ENCODE peak calls at places on chromosomes 2 and 18, in seven cellular contexts. E, X, A, K, D, G and Y are unnamed samples.

GRCh38 chr2:159922563-159922962 is 124.6 kb upstream of the CD302 start:
- DNase-seq in G (no peak), D (no peak), E (no peak), X (no peak), A (no peak), K (no peak), Y (no peak)

GRCh38 chr2:168494190-168494711 is 38.2 kb downstream of the CERS6 start:
- DNase-seq in D (no peak), K (no peak), A (no peak), E (peak), G (peak), X (no peak), Y (no peak)

GRCh38 chr2:201775326-201775725 is 5.4 kb downstream of the ALS2 start:
- DNase-seq in A (no peak), G (no peak), X (no peak), D (no peak), K (no peak), E (no peak), Y (no peak)

GRCh38 chr2:26681656-26682055 is 10.9 kb upstream of the KCNK3 start:
- DNase-seq in D (no peak), E (no peak), X (no peak), G (no peak), K (no peak), A (no peak), Y (no peak)

GRCh38 chr2:201344663-201345366 is 12.3 kb downstream of the FLACC1 start:
- DNase-seq in D (no peak), X (peak), K (no peak), G (no peak), E (peak), A (no peak), Y (no peak)

GRCh38 chr2:26011990-26012856 is 21.7 kb upstream of the RAB10 start:
- DNase-seq in G (peak), E (peak), D (peak), A (peak), K (no peak), X (no peak), Y (peak)

GRCh38 chr18:7325126-7325430 is 94.2 kb downstream of the LRRC30 start:
- DNase-seq in D (no peak), A (no peak), X (no peak), E (no peak), G (no peak), K (no peak), Y (no peak)

GRCh38 chr2:64832926-64833325 is 156.3 kb upstream of the SLC1A4 start:
- DNase-seq in K (no peak), X (no peak), E (no peak), G (no peak), A (no peak), D (no peak), Y (no peak)

GRCh38 chr2:48829569-48829968 is 74.0 kb upstream of the LHCGR start:
- DNase-seq in G (no peak), E (no peak), X (no peak), A (no peak), K (no peak), D (no peak), Y (no peak)

GRCh38 chr18:78309945-78310344 is 669.7 kb upstream of the SALL3 start:
- DNase-seq in X (no peak), D (no peak), E (peak), K (no peak), A (no peak), G (no peak), Y (no peak)

GRCh38 chr2:100246163-100247145 is 75.8 kb downstream of the LONRF2 start:
- DNase-seq in G (no peak), K (no peak), A (no peak), E (peak), D (no peak), X (no peak), Y (no peak)

GRCh38 chr2:204452464-204453023 is 92.7 kb upstream of the PARD3B start:
- DNase-seq in A (peak), K (peak), D (peak), E (peak), G (peak), X (no peak), Y (no peak)

GRCh38 chr2:56444339-56444738 is 260.5 kb downstream of the CCDC85A start:
- DNase-seq in G (peak), X (no peak), K (no peak), D (no peak), E (peak), A (no peak), Y (no peak)

GRCh38 chr2:10740226-10740625 is 18.8 kb downstream of the ATP6V1C2 start:
- DNase-seq in D (no peak), K (no peak), A (no peak), X (no peak), G (no peak), E (no peak), Y (no peak)

GRCh38 chr2:119744335-119744939 is 15.3 kb upstream of the PTPN4 start:
- DNase-seq in G (no peak), E (no peak), X (no peak), K (no peak), A (no peak), D (peak), Y (peak)

GRCh38 chr18:50065039-50065438 is 129.9 kb downstream of the MYO5B start:
- DNase-seq in D (no peak), K (no peak), E (no peak), X (no peak), G (no peak), A (no peak), Y (no peak)

GRCh38 chr2:119486886-119487285 is 37.4 kb downstream of the SCTR start:
- DNase-seq in A (no peak), E (no peak), X (no peak), D (peak), K (no peak), G (no peak), Y (no peak)

GRCh38 chr2:31429759-31430438 is 15.4 kb upstream of the XDH start:
- DNase-seq in A (no peak), E (no peak), X (no peak), D (no peak), G (peak), K (no peak), Y (no peak)

GRCh38 chr18:74513149-74513882 is 17.2 kb downstream of the CNDP2 start:
- DNase-seq in K (no peak), A (no peak), D (no peak), X (no peak), G (no peak), E (no peak), Y (no peak)

GRCh38 chr2:224062481-224063307 is 23.6 kb upstream of the SERPINE2 start:
- DNase-seq in D (no peak), G (no peak), A (no peak), E (no peak), K (no peak), X (no peak), Y (no peak)
- TF ChIP-seq CTCF in D (no peak), G (no peak), A (no peak), E (peak), K (no peak), X (no peak), Y (peak)

DNA sequence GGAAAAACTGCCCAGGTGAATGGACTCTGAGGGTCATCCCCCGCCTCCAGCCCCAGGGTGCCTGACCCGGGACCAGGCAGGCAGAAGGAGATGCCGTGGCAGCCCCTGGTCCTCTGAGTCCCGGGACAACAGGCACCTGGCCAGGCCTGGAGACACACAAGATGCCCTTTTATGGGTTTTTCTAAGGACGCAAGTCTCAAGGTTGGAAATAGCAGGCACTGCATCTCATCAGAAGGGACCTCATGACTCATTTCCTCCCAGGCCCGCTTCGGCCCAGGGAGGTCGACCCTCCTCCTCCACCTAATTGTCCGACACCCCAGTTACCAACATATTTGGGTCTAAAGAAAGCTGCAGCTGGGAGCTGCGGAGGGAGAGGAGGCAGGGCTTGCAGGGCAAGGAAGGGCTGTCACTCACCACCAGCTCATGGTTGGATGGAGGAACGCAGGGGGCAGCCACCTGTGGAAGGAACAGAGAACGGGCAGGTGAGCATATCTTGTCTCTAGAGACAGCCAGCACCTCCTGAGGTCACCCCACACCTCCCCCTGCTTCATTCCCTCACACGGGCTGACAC is 82.9 kb downstream of the TNS1 start:
- DNase-seq in K (peak), G (no peak), A (no peak), D (no peak), E (no peak), X (no peak), Y (no peak)
- H3K4me3 ChIP-seq in K (peak), G (no peak), A (no peak), D (no peak), E (no peak), X (no peak), Y (no peak)

DNA sequence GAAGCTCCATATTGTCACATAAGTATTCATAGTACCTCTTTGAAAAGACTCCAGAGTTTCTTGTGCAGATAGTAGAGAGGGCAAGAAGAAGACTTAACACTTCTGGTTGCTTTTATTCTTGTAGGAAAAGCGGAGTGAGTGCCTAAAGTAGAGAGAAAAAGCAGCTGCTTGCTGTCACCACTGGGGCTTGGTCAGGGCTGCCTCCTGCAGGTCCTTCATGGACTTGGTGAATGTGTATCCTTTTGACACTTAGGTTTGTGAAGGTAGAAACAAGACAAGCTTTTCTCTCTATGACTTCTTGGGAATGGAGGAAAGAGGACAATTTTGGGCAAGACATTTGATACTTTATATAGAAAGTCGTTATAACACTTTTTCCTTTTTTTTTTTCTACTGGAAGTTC is 312.8 kb upstream of the FANCL start:
- DNase-seq in E (peak), G (no peak), X (no peak), A (no peak), D (no peak), K (no peak), Y (no peak)
- TF ChIP-seq CTCF in E (peak), G (no peak), X (peak), A (peak), D (no peak), K (no peak), Y (peak)

DNA sequence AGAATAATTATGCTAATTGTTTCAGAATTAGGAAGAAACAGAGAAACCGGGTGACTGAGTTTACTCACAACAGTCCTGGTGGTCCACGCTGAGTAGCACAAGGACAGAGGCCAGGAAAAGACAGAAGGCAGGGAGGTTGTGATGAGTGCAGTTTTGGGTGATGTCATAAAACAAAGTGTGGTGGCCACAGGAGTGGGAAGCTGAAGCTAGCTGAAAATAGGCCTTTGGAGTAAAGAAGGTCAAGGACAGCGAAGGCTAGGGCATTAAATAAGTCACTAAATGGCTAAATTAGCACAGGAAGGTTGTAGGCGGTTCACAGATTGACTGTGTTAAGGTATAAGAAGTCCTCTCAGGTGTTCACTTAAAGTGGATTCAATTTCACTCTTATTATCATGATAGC is 120.9 kb upstream of the TTN start:
- DNase-seq in D (no peak), K (no peak), X (no peak), A (no peak), E (no peak), G (no peak), Y (no peak)
- H3K4me3 ChIP-seq in D (no peak), K (no peak), X (no peak), A (no peak), E (no peak), G (no peak), Y (no peak)

GRCh38 chr18:57121542-57122112 is 25.3 kb upstream of the BOD1L2 start:
- DNase-seq in K (no peak), E (peak), A (no peak), X (no peak), G (no peak), D (no peak), Y (no peak)
- TF ChIP-seq CTCF in K (no peak), E (peak), A (no peak), X (no peak), G (no peak), D (no peak), Y (no peak)

DNA sequence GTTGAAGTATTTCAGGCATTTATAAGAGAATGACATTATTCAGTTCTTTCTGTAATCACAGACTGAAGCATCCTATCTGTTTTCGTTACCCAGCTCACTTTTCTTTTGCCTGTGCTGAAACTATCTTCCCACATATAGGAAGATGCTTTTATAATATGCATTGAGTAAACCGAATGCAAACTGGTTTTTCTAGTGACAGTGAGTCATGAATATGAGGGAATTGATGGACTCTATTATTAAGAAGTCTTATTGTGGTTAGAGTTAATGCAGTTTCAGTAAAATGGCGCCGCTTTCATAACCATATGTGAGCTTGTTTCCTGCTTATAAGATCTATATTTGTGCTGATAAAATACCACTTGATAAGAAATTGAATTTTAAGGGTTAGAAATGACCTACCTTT is 59.2 kb downstream of the ACVR2A start:
- DNase-seq in A (no peak), G (no peak), X (no peak), E (no peak), K (no peak), D (no peak), Y (no peak)
- H3K4me3 ChIP-seq in A (no peak), G (no peak), X (no peak), E (no peak), K (no peak), D (no peak), Y (no peak)

GRCh38 chr18:48777737-48778111 is 173.0 kb downstream of the SMAD7 start:
- DNase-seq in G (no peak), D (no peak), E (no peak), X (no peak), A (no peak), K (peak), Y (no peak)
- TF ChIP-seq CTCF in G (no peak), D (no peak), E (no peak), X (peak), A (no peak), K (peak), Y (no peak)

GRCh38 chr2:181953773-181954537 is 31.7 kb upstream of the PPP1R1C start:
- DNase-seq in K (peak), E (peak), G (peak), D (peak), A (peak), X (peak), Y (peak)
- H3K4me3 ChIP-seq in K (peak), E (peak), G (no peak), D (no peak), A (peak), X (no peak), Y (no peak)

GRCh38 chr2:110114007-110114591 is 1.5 kb downstream of the MALL start:
- DNase-seq in X (no peak), G (peak), D (peak), A (no peak), K (no peak), E (no peak), Y (no peak)

GRCh38 chr2:110115291-110116032 is at the start of gene MALL:
- DNase-seq in A (no peak), G (peak), E (peak), K (no peak), D (peak), X (no peak), Y (peak)

GRCh38 chr2:110114801-110115200 is 821 bp downstream of the MALL start:
- DNase-seq in A (no peak), G (peak), X (no peak), K (no peak), D (no peak), E (no peak), Y (no peak)

GRCh38 chr2:110120171-110121051 is 4.8 kb upstream of the MALL start:
- DNase-seq in A (no peak), E (no peak), D (no peak), K (no peak), G (no peak), X (no peak), Y (peak)

GRCh38 chr2:110116033-110116710 is 550 bp upstream of the MALL start:
- DNase-seq in A (no peak), X (no peak), G (peak), K (no peak), D (peak), E (peak), Y (peak)
- TF ChIP-seq CTCF in A (peak), X (peak), G (peak), K (peak), D (peak), E (peak), Y (peak)

GRCh38 chr2:47003641-47004427 is 88.2 kb upstream of the MCFD2 start:
- DNase-seq in D (no peak), A (no peak), X (no peak), K (no peak), G (no peak), E (no peak), Y (no peak)

GRCh38 chr2:47004905-47005495 is 89.4 kb upstream of the MCFD2 start:
- DNase-seq in K (no peak), X (no peak), A (no peak), D (no peak), E (no peak), G (no peak), Y (no peak)

GRCh38 chr2:47002031-47002430 is 86.4 kb upstream of the MCFD2 start:
- DNase-seq in X (no peak), G (no peak), E (peak), K (no peak), D (no peak), A (no peak), Y (no peak)

GRCh38 chr2:47000679-47001075 is 85.1 kb upstream of the MCFD2 start:
- DNase-seq in X (no peak), A (no peak), E (no peak), G (no peak), D (no peak), K (no peak), Y (no peak)

DNA sequence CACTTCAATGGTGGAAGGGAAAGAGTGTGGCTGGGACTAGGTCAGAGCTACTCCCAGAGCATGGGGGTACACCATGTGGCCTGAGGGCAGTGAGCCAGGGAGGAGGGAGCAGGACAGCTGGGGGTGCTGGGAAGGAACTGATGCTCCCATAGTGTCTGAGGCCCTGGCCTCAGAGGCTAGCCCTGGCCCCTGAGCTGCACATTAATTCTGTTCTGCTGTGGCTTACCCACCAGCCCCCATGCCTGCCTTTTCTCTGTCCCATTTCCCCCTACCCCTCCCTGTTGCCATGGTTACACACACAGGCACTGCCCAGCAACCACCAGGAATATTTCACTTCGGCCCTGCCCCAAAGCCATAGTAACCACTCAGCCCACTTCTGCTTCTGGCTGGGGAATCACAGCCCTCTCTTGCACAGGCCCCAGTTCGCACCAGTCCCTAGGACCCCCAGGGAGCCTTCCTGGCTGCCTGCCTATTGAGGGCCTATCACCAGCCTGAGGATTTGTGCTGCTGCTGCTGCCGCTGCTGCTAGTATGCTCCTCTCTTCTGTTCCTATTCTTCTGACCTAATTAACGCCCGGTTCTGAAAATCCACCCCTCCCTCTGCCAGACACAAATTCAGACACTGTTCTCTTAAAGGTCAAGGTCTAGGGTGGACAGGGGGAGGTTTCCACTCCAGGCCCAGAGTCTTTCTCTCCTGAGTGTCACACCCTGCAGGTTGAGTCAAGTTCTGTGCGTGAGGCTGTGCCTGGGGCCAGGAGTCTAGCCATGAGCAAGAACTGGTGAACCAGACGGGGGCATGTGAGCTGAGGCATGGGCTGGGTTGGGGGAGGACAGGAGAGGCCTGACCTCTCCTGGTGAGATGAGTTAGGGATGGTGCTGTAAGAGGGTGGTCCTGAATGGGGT is 87.1 kb upstream of the MCFD2 start:
- DNase-seq in X (no peak), K (peak), D (no peak), A (no peak), E (peak), G (no peak), Y (no peak)
- H3K4me3 ChIP-seq in X (no peak), K (no peak), D (no peak), A (no peak), E (no peak), G (no peak), Y (no peak)